ENCODE peak calls at places on chromosome 4, in seven cellular contexts. D, L, Q, V, B, H and A are unnamed samples.

GRCh38 chr4:155954118-155954503 is 445 bp upstream of the CTSO start:
- DNase-seq in B (no peak), H (no peak), Q (no peak), L (no peak), D (no peak), V (no peak), A (no peak)

GRCh38 chr4:181860157-181860556 is 383.0 kb upstream of the TENM3 start:
- DNase-seq in D (no peak), Q (no peak), H (no peak), L (no peak), B (no peak), V (no peak), A (no peak)

GRCh38 chr4:189021831-189022230 is 882.6 kb downstream of the TRIML1 start:
- DNase-seq in H (peak), L (no peak), Q (no peak), B (no peak), D (no peak), V (no peak), A (no peak)

GRCh38 chr4:78618426-78618825 is 66.9 kb downstream of the ANXA3 start:
- DNase-seq in L (no peak), Q (no peak), V (no peak), H (no peak), D (no peak), B (no peak), A (no peak)

GRCh38 chr4:15953625-15954024 is 9.3 kb downstream of the FGFBP2 start:
- DNase-seq in Q (no peak), D (no peak), H (no peak), V (no peak), L (no peak), B (no peak), A (no peak)

GRCh38 chr4:165079476-165079875 is 25.8 kb downstream of the TRIM75 start:
- DNase-seq in D (no peak), B (peak), H (peak), Q (peak), V (peak), L (no peak), A (no peak)

GRCh38 chr4:103032575-103032974 is 13.1 kb upstream of the SLC9B1 start:
- DNase-seq in H (peak), L (no peak), Q (no peak), B (peak), V (no peak), D (peak), A (no peak)

GRCh38 chr4:89558147-89558546 is 250.5 kb upstream of the GPRIN3 start:
- DNase-seq in L (no peak), Q (no peak), V (no peak), B (no peak), H (no peak), D (peak), A (no peak)

GRCh38 chr4:44016582-44017421 is 431.8 kb downstream of the KCTD8 start:
- DNase-seq in B (no peak), V (no peak), L (peak), D (no peak), Q (no peak), H (no peak), A (no peak)

GRCh38 chr4:15855804-15856475 is 77.8 kb downstream of the CD38 start:
- DNase-seq in L (no peak), B (no peak), H (peak), V (peak), Q (peak), D (no peak), A (peak)

GRCh38 chr4:106048250-106048931 is 153.1 kb downstream of the NPNT start:
- DNase-seq in H (no peak), Q (no peak), L (no peak), V (no peak), B (no peak), D (no peak), A (no peak)

GRCh38 chr4:100022792-100023222 is 72.7 kb upstream of the H2AZ1 start:
- DNase-seq in D (no peak), V (no peak), H (no peak), Q (no peak), B (no peak), L (no peak), A (no peak)

GRCh38 chr4:11650801-11651596 is 222.3 kb upstream of the HS3ST1 start:
- DNase-seq in H (no peak), D (peak), B (no peak), L (no peak), V (no peak), Q (no peak), A (no peak)

GRCh38 chr4:189124149-189124758 is 816.4 kb upstream of the FRG1 start:
- DNase-seq in B (no peak), D (peak), V (no peak), H (peak), L (no peak), Q (no peak), A (no peak)

GRCh38 chr4:122826596-122827257 is at the start of gene FGF2:
- DNase-seq in B (peak), D (no peak), H (peak), L (peak), Q (peak), V (peak), A (peak)
- TF ChIP-seq POLR2A in B (peak), D (no peak), H (no peak), L (no peak), Q (peak), V (no peak), A (peak)

DNA sequence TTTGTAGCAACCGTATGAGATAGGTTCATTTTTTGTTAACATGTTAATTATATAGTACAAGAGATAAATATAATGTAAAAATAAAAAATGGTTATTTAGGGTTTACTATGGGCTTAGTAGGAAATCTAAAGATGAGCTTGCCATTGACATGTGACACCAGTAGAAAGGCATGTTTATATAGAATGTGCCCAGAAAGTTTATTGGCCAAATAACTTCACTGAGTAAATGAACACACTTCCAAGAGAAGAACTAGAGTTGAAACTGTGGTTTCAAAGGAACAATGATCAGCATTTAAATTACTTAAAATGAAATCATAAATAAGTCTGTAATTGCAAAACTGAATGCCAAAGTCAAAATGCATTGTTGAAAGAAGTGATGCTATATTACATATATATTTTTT is 503.3 kb downstream of the STPG2 start:
- DNase-seq in V (no peak), H (no peak), L (no peak), B (no peak), Q (no peak), D (no peak), A (no peak)
- H3K4me3 ChIP-seq in V (no peak), H (no peak), L (no peak), B (no peak), Q (no peak), D (no peak), A (no peak)

GRCh38 chr4:112288455-112288854 is 2.8 kb upstream of the TIFA start:
- DNase-seq in L (no peak), B (no peak), H (no peak), V (no peak), D (no peak), Q (no peak), A (no peak)
- TF ChIP-seq POLR2A in L (no peak), B (no peak), H (no peak), V (no peak), D (no peak), Q (no peak), A (no peak)

GRCh38 chr4:33031328-33031727 is 2311.2 kb downstream of the PCDH7 start:
- DNase-seq in B (no peak), H (no peak), Q (no peak), L (no peak), D (no peak), V (no peak), A (no peak)
- H3K4me3 ChIP-seq in B (no peak), H (no peak), Q (no peak), L (no peak), D (no peak), V (no peak), A (no peak)

GRCh38 chr4:1156069-1156468 is 16.3 kb downstream of the SPON2 start:
- DNase-seq in Q (no peak), V (no peak), D (no peak), B (no peak), H (no peak), L (no peak), A (no peak)
- TF ChIP-seq POLR2A in Q (no peak), V (no peak), D (no peak), B (no peak), H (no peak), L (no peak), A (no peak)

DNA sequence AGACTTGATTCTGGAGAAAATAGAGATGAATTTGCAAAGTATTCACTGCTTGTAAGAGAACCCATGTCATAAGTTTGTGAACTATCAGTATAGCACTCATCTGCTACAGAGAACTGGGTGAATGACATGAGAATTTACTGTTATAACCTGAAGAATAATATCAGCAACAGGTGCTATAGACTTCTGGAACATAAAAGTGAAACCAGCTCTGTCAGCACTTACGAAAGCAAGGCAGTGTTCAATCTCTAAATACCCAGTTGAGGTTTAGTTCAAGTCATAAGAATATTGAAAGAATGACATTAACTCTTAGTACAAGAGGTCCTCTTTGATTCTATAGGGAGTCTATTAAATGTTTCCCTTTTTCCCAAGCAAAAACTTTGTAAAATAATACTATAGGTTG is 232.9 kb upstream of the ANKRD50 start:
- DNase-seq in B (no peak), D (no peak), H (no peak), Q (no peak), L (no peak), V (no peak), A (no peak)
- H3K4me3 ChIP-seq in B (no peak), D (peak), H (no peak), Q (no peak), L (no peak), V (no peak), A (no peak)

GRCh38 chr4:673349-674091 is 556 bp downstream of the ATP5ME start:
- DNase-seq in D (no peak), H (peak), L (peak), B (peak), V (peak), Q (peak), A (peak)

GRCh38 chr4:676871-677235 is 2.5 kb downstream of the MYL5 start:
- DNase-seq in Q (no peak), B (no peak), V (no peak), H (no peak), L (peak), D (no peak), A (no peak)

GRCh38 chr4:674172-675035 is at the start of the genes ATP5ME and MYL5:
- DNase-seq in B (peak), L (peak), H (peak), V (peak), Q (peak), D (peak), A (peak)

GRCh38 chr4:675980-676870 is 1.9 kb downstream of the MYL5 start:
- DNase-seq in L (peak), D (no peak), Q (no peak), V (no peak), B (no peak), H (no peak), A (no peak)

GRCh38 chr4:675036-675804 is 878 bp downstream of the MYL5 start:
- DNase-seq in H (peak), L (peak), V (no peak), Q (peak), B (no peak), D (no peak), A (no peak)
- TF ChIP-seq POLR2A in H (no peak), L (no peak), V (no peak), Q (no peak), B (no peak), D (no peak), A (no peak)

GRCh38 chr4:185212566-185212965 is 3.2 kb downstream of the SNX25 start:
- DNase-seq in D (no peak), H (no peak), B (no peak), L (no peak), V (no peak), Q (no peak), A (no peak)

GRCh38 chr4:185213341-185213740 is 3.9 kb downstream of the SNX25 start:
- DNase-seq in B (no peak), Q (no peak), H (no peak), D (no peak), V (no peak), L (no peak), A (no peak)

GRCh38 chr4:185210102-185210981 is 944 bp downstream of the SNX25 start:
- DNase-seq in B (peak), D (no peak), H (peak), V (peak), Q (peak), L (peak), A (no peak)

GRCh38 chr4:185211035-185211434 is 1.6 kb downstream of the SNX25 start:
- DNase-seq in H (no peak), V (no peak), L (no peak), Q (no peak), B (no peak), D (no peak), A (no peak)

GRCh38 chr4:185211641-185212040 is 2.2 kb downstream of the SNX25 start:
- DNase-seq in B (no peak), Q (no peak), V (no peak), L (no peak), H (no peak), D (no peak), A (no peak)
- H3K4me3 ChIP-seq in B (peak), Q (no peak), V (no peak), L (peak), H (no peak), D (no peak), A (peak)